ENCODE peak calls at places on chromosomes 2 and 18, in seven cellular contexts. L is WTC11; B is activated CD4-positive, alpha-beta T cell treated with anti-CD3 and anti-CD28 coated beads, Interleukin-2, amount 10 ng/mL, durations not matched to agents 7 days and 5 days; Q is AG08396; V is NCI-H1105 treated with DMSO at 0.1 percent for 48 hours; E is neural crest cell; M is HL-60. I is an unnamed sample.
A peak's percentile ranks its signal among the peaks of the same experiment; 100 is the strongest.

GRCh38 chr2:26095758-26096157 is 61.9 kb downstream of the RAB10 start:
- DNase-seq in M (no peak), L (no peak), Q (no peak), E (no peak), B (no peak), V (no peak), I (no peak)

GRCh38 chr2:867296-867695 is 83.4 kb upstream of the SNTG2 start:
- DNase-seq in M (no peak), L (no peak), B (no peak), V (no peak), Q (no peak), E (no peak), I (no peak)

GRCh38 chr18:48950536-48951447 is at the start of gene SMAD7:
- DNase-seq in V (peak; percentile 44), M (peak; percentile 30), L (no peak), Q (no peak), B (no peak), E (no peak), I (peak; percentile 32)

GRCh38 chr2:208415255-208415654 is 8.7 kb downstream of the PTH2R start:
- DNase-seq in B (no peak), L (no peak), M (no peak), E (no peak), V (no peak), Q (no peak), I (no peak)

GRCh38 chr2:21070322-21071257 is 26.7 kb upstream of the APOB start:
- DNase-seq in V (no peak), M (no peak), B (no peak), Q (no peak), E (no peak), L (no peak), I (no peak)

GRCh38 chr2:9473308-9473984 is 905 bp upstream of the IAH1 start:
- DNase-seq in M (no peak), E (no peak), B (peak; percentile 29), Q (no peak), V (peak; percentile 43), L (peak; percentile 62), I (no peak)

GRCh38 chr18:2459886-2460285 is 111.4 kb downstream of the METTL4 start:
- DNase-seq in V (no peak), L (no peak), E (no peak), B (no peak), Q (no peak), M (no peak), I (no peak)

GRCh38 chr2:189210250-189211075 is 30.9 kb upstream of the COL5A2 start:
- DNase-seq in L (no peak), M (no peak), V (no peak), Q (peak; percentile 64), B (no peak), E (no peak), I (peak; percentile 87)

GRCh38 chr2:204019572-204020501 is 83.3 kb downstream of the ICOS start:
- DNase-seq in L (no peak), M (no peak), Q (no peak), E (no peak), B (peak; percentile 52), V (no peak), I (no peak)

GRCh38 chr18:54240629-54241107 is 16.2 kb upstream of the MBD2 start:
- DNase-seq in Q (no peak), V (no peak), B (no peak), M (peak; percentile 81), E (no peak), L (no peak), I (no peak)

GRCh38 chr2:170742000-170742399 is 26.9 kb downstream of the SP5 start:
- DNase-seq in L (no peak), M (no peak), E (no peak), Q (no peak), B (no peak), V (no peak), I (no peak)

GRCh38 chr18:46171331-46171730 is 67.1 kb downstream of the HAUS1 start:
- DNase-seq in V (no peak), L (no peak), M (no peak), B (no peak), Q (no peak), E (no peak), I (no peak)

GRCh38 chr2:286774-287392 is 1.0 kb downstream of the ALKAL2 start:
- DNase-seq in B (no peak), V (no peak), M (no peak), L (no peak), E (no peak), Q (no peak), I (no peak)

GRCh38 chr2:88651646-88652045 is 24.4 kb upstream of the EIF2AK3 start:
- DNase-seq in L (no peak), B (no peak), V (no peak), E (no peak), Q (no peak), M (no peak), I (no peak)

GRCh38 chr2:108404784-108405397 is 27.1 kb downstream of the SULT1C4 start:
- DNase-seq in M (no peak), V (peak; percentile 27), Q (no peak), E (no peak), B (no peak), L (no peak), I (no peak)

GRCh38 chr2:205642562-205643350 is 39.5 kb upstream of the NRP2 start:
- DNase-seq in E (no peak), M (no peak), L (no peak), B (no peak), V (peak; percentile 6), Q (no peak), I (no peak)

GRCh38 chr18:5890261-5890605 is 5.1 kb downstream of the TMEM200C start:
- DNase-seq in M (no peak), V (no peak), E (no peak), B (no peak), L (no peak), Q (no peak), I (no peak)

GRCh38 chr2:36620321-36620720 is 22.4 kb upstream of the FEZ2 start:
- DNase-seq in B (no peak), M (no peak), Q (no peak), L (no peak), V (no peak), E (no peak), I (no peak)

I was measured in foreskin melanocyte.